ENCODE peak calls at places on chromosomes 3 and 15, in eight cellular contexts. O is cardiac muscle cell; D is tibial nerve; X is CD8-positive, alpha-beta T cell; J is neuronal stem cell; Q is heart left ventricle; A is psoas muscle; V is aorta. W is an unnamed sample. For H3K4me1, the result is how much of the 10 kb centered on the place peaks cover.

GRCh38 chr15:83657549-83657948 is 3.6 kb downstream of the ADAMTSL3 start:
- DNase-seq in O (no peak), D (no peak), X (no peak), J (no peak), Q (no peak), A (no peak), V (no peak), W (no peak)

GRCh38 chr15:51046799-51047449 is 47.8 kb downstream of the TNFAIP8L3 start:
- DNase-seq in O (no peak), D (no peak), X (no peak), J (no peak), Q (no peak), A (no peak), V (no peak), W (peak)

GRCh38 chr15:92898988-92899909 is 875 bp upstream of the CHD2 start:
- DNase-seq in O (no peak), D (no peak), X (no peak), J (no peak), Q (no peak), A (no peak), V (no peak), W (no peak)

GRCh38 chr15:63122002-63122893 is 587 bp downstream of the LACTB start:
- DNase-seq in O (peak), D (peak), X (peak), J (peak), Q (peak), A (peak), V (peak), W (peak)

GRCh38 chr15:84946772-84947489 is 34.7 kb upstream of the PDE8A start:
- DNase-seq in O (no peak), D (no peak), X (no peak), J (no peak), Q (no peak), A (no peak), V (no peak), W (no peak)

GRCh38 chr3:190205739-190206138 is 85.0 kb upstream of the P3H2 start:
- DNase-seq in O (no peak), D (no peak), X (no peak), J (no peak), Q (no peak), A (no peak), V (no peak), W (peak)

GRCh38 chr3:170352936-170353335 is 4.6 kb upstream of the SKIL start:
- DNase-seq in O (no peak), D (no peak), X (no peak), J (no peak), Q (no peak), A (no peak), V (no peak), W (no peak)

GRCh38 chr15:41180206-41180789 is 50.3 kb downstream of the EXD1 start:
- DNase-seq in O (no peak), D (no peak), X (no peak), J (no peak), Q (no peak), A (no peak), V (no peak), W (peak)

GRCh38 chr3:158451405-158452045 is 119.5 kb upstream of the MLF1 start:
- DNase-seq in O (no peak), D (no peak), X (no peak), J (no peak), Q (no peak), A (no peak), V (no peak), W (no peak)

GRCh38 chr3:155805204-155805801 is 775 bp downstream of the C3orf33 start:
- DNase-seq in O (no peak), D (no peak), X (peak), J (no peak), Q (no peak), A (peak), V (peak), W (no peak)

GRCh38 chr15:89096664-89097063 is 8.4 kb downstream of the ABHD2 start:
- DNase-seq in O (no peak), D (no peak), X (no peak), J (no peak), Q (no peak), A (no peak), V (no peak), W (no peak)

GRCh38 chr3:44509985-44510360 is 32.5 kb upstream of the ZNF445 start:
- DNase-seq in O (peak), D (no peak), X (peak), J (peak), Q (no peak), A (no peak), V (no peak), W (peak)

GRCh38 chr15:68330461-68330860 is 52.9 kb downstream of the FEM1B start:
- DNase-seq in O (no peak), D (no peak), X (no peak), J (no peak), Q (no peak), A (no peak), V (no peak), W (no peak)

DNA sequence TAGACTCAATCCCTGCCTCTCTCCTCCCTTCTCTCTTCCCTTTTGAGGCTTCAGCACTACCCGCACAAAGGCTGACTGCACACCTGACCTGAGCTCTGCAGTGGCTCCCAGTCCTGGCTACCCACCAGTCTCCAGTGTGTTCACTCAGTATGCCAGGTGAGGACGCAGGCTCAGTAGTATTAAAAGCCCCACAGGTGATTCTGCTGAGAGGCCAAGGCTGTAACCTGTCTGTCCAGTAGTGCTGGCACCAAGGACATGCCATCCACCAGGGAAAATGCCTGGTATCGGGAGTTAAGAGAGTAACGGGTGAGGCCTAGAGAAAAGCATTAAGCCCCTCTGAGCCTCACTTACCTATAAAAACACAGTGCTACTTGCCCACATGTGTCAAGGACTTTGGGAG is 20.9 kb downstream of the FYCO1 start:
- DNase-seq in O (no peak), D (no peak), X (no peak), J (no peak), Q (no peak), A (no peak), V (no peak), W (no peak)
- H3K4me1 ChIP-seq in O (under half), D (under half), X (under half), J (under half), Q (under half), A (half or more), V (under half), W (under half)

DNA sequence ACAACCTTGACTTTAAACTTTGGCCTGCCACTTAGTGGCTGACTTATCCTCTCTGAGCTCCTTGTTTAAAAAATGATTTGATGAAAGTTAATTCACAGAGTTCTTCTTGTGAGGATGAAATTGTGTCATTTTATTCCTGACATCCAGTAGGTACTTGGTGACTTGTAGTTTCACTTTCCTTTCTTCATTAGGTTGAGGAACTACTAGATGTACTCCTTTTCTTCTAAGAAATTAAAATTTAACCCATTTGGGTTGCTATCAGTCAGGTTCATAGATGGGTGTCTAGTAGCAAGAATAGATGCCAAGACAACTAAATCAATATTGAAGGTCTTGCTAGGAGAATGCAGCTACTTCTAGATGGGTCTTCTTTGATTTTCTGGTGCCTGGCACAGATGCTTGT is 5.2 kb downstream of the NR1D2 start:
- DNase-seq in O (no peak), D (no peak), X (no peak), J (no peak), Q (no peak), A (no peak), V (no peak), W (no peak)
- H3K4me1 ChIP-seq in O (under half), D (half or more), X (half or more), J (under half), Q (half or more), A (half or more), V (under half), W (under half)

DNA sequence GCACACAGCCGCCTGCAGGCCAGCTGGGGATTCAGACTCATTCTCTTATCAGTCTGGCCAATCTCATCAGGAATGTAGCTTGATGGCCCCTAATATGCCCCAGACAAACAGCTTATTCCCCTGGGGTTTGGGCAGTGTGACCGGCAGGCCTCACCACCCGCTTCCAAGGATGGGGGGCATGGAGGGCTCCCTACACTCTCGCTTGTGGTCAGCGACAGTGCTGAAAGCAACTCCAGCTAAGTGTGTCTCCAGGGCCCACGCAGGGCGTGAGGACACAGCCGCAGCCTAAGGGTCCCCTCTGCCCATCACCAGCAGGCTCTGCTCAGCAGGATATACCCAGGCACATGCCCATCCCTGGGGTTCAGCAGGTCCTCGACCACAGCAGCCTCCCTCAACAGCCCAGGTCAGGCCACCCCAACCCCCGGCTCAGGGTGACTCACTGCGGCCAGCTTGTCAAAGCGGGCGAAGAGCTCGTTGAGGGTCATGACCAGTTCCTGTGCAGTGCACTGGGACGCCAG is 116.7 kb downstream of the ADCY5 start:
- DNase-seq in O (no peak), D (no peak), X (no peak), J (no peak), Q (peak), A (no peak), V (peak), W (no peak)
- H3K4me1 ChIP-seq in O (under half), D (under half), X (under half), J (under half), Q (half or more), A (under half), V (under half), W (under half)

GRCh38 chr3:52488746-52489145 is 6.4 kb upstream of the STAB1 start:
- DNase-seq in O (no peak), D (no peak), X (no peak), J (no peak), Q (no peak), A (no peak), V (no peak), W (no peak)
- H3K4me1 ChIP-seq in O (under half), D (half or more), X (under half), J (under half), Q (half or more), A (under half), V (under half), W (under half)

GRCh38 chr15:82554351-82554750 is 14.1 kb upstream of the RPS17 start:
- DNase-seq in O (no peak), D (no peak), X (no peak), J (no peak), Q (no peak), A (no peak), V (no peak), W (no peak)
- H3K4me1 ChIP-seq in O (under half), D (under half), X (under half), J (under half), Q (under half), A (under half), V (under half), W (under half)

DNA sequence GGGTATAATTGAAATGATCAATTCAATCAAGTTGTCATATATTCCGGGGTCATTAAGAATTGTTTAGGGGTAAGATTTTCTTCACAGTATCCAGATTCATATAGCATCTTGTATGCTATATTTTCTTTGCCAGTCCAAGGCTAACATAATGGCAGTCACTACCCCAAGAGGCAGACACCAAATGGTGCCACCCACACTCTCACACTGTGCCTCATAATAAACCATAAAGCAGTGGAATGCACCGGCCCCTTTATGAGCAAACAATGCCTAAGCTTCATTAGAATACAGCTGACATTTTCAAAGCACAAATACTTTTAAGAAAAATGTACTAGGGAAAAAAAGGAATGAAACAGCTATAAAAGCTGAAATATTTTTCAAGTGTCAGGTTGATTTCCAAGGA is 121.6 kb downstream of the TFDP2 start:
- DNase-seq in O (peak), D (no peak), X (no peak), J (peak), Q (no peak), A (no peak), V (no peak), W (peak)
- H3K4me1 ChIP-seq in O (under half), D (under half), X (under half), J (under half), Q (under half), A (under half), V (under half), W (under half)

DNA sequence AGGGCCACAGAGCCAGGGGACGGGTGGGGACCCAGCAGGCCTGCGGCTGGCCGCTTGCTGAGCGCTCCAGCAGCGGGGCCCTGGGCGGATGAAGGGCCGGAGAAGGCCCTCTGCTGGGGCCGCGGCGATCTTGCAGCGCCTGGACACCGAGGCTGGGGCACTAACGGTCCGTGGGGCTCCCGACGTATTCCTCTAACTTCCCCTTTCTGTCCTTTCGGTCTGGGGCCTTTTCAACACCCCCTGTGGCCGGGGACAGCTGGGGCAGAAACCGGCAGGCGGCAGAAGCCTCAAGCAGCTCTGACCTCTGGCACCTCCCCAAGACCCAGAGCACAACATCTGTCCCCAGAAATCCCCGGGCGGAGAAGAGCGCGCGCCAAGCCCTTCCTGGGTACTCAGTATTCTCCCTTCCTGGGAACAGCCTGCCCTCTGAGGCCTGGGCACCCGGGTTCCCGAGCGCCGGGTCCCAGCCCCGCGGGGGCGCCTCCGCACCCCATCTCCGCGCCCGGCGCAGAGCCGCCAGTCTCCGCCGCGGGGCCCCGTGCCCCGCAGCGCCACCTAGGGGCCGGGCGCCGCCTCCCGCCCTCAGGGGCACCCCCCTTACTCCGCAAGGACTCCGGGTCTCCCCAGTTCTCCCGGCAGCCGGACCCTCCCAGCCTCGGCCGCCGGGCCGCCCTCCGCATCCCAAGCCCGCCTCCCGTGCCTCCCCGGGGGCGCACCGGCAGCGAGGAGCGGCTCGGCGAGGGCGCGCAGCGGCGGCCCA is 587 bp upstream of the SLCO3A1 start:
- DNase-seq in O (peak), D (peak), X (peak), J (peak), Q (peak), A (peak), V (peak), W (peak)
- H3K4me1 ChIP-seq in O (under half), D (under half), X (half or more), J (under half), Q (half or more), A (under half), V (under half), W (under half)

GRCh38 chr3:167839460-167839859 is 103.9 kb downstream of the SERPINI1 start:
- DNase-seq in O (no peak), D (no peak), X (no peak), J (no peak), Q (no peak), A (no peak), V (no peak), W (no peak)

GRCh38 chr3:167843483-167843882 is 108.0 kb downstream of the SERPINI1 start:
- DNase-seq in O (no peak), D (no peak), X (no peak), J (no peak), Q (no peak), A (no peak), V (no peak), W (no peak)

GRCh38 chr3:167844528-167844927 is 109.0 kb downstream of the SERPINI1 start:
- DNase-seq in O (no peak), D (no peak), X (no peak), J (no peak), Q (no peak), A (no peak), V (no peak), W (no peak)

GRCh38 chr3:167840247-167840646 is 104.7 kb downstream of the SERPINI1 start:
- DNase-seq in O (no peak), D (no peak), X (no peak), J (no peak), Q (no peak), A (no peak), V (no peak), W (no peak)

DNA sequence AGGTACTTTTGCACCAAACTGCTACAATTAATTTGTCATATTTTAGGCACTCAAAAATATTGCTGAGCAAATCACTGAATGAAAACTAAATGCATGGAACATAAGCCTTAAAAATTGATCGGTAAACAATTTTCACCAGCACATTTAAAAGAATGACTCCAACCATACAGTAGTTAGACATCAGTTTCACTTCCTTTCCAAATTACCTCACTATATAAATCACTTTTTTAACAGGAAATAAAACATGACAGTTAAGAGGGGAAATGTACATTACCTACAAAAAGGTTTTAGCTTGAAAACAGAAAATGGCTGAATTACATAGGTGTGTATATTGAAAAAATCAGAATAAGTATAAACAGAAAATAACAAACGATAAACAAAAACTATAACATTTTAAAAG is 108.4 kb downstream of the SERPINI1 start:
- DNase-seq in O (no peak), D (no peak), X (no peak), J (no peak), Q (no peak), A (no peak), V (no peak), W (no peak)
- H3K4me1 ChIP-seq in O (under half), D (under half), X (under half), J (under half), Q (under half), A (under half), V (under half), W (under half)

DNA sequence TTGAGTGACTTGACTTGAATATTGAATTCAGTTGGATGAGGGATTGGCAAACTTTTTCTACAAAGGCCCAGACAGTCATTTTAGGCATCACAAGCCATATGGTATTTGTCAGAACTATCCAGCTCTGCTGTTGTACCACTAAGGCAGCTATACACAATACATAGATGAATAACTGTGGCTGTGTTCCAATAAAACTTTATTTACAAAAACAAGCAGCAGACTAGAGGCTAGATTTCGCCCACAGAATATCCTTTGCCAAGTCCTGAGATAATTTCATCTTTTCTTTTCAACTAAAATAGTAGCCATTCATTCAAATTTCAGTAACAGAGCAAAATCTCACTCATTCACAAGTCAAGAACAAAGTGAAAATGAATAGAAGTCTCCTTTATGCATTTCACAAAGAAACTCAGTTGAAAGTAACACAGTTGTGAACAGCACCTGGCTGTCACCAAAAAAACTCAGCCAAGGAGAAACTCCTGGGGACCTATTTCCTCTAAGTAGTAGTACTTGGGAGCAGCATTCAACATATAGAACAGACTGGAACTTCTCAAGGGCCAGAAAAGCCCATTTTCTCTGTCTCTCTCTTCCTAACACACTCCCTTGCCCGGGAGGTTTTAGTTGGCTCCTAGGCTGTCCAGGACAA is 56.3 kb downstream of the OSBPL10 start:
- DNase-seq in O (no peak), D (no peak), X (no peak), J (no peak), Q (no peak), A (no peak), V (no peak), W (no peak)
- H3K4me1 ChIP-seq in O (under half), D (under half), X (under half), J (under half), Q (under half), A (under half), V (under half), W (under half)